ENCODE peak calls at places on chromosomes 3 and 15, in six cellular contexts. G is MM.1S, E is brain microvascular endothelial cell, O is esophagus squamous epithelium, J is uterus, N is RWPE2. C is an unnamed sample.

GRCh38 chr15:40320931-40321371 is 2.5 kb upstream of the INAFM2 start:
- DNase-seq in G (peak; percentile 84), E (peak; percentile 65), O (no peak), J (peak; percentile 70), N (peak; percentile 45), C (no peak)

GRCh38 chr3:122067588-122068240 is 12.6 kb downstream of the CD86 start:
- DNase-seq in G (no peak), E (no peak), O (no peak), J (no peak), N (no peak), C (no peak)

GRCh38 chr15:81485806-81486205 is 111.8 kb upstream of the TMC3 start:
- DNase-seq in G (no peak), E (no peak), O (no peak), J (no peak), N (no peak), C (no peak)

GRCh38 chr15:91468861-91469260 is 368.8 kb downstream of the SV2B start:
- DNase-seq in G (no peak), E (no peak), O (no peak), J (no peak), N (no peak), C (no peak)

GRCh38 chr15:91308855-91309254 is 208.8 kb downstream of the SV2B start:
- DNase-seq in G (no peak), E (no peak), O (no peak), J (no peak), N (no peak), C (no peak)

GRCh38 chr15:69743091-69743490 is 290.5 kb downstream of the RPLP1 start:
- DNase-seq in G (no peak), E (no peak), O (no peak), J (no peak), N (no peak), C (no peak)

GRCh38 chr3:53182759-53183355 is 21.8 kb downstream of the PRKCD start:
- DNase-seq in G (no peak), E (no peak), O (no peak), J (no peak), N (peak; percentile 34), C (no peak)

GRCh38 chr3:112676659-112677234 is 35.8 kb upstream of the CCDC80 start:
- DNase-seq in G (peak; percentile 89), E (peak; percentile 94), O (peak; percentile 25), J (peak; percentile 83), N (peak; percentile 93), C (peak; percentile 96)

GRCh38 chr15:85825719-85826118 is 31.0 kb upstream of the KLHL25 start:
- DNase-seq in G (no peak), E (no peak), O (no peak), J (no peak), N (no peak), C (no peak)

GRCh38 chr3:104273046-104273649 is 1093.6 kb upstream of the ALCAM start:
- DNase-seq in G (peak; percentile 23), E (peak; percentile 37), O (no peak), J (no peak), N (no peak), C (no peak)

GRCh38 chr3:141104151-141104741 is 53.1 kb downstream of the SPSB4 start:
- DNase-seq in G (no peak), E (no peak), O (no peak), J (no peak), N (no peak), C (no peak)

GRCh38 chr3:62601238-62601856 is 228.0 kb upstream of the FEZF2 start:
- DNase-seq in G (no peak), E (peak; percentile 85), O (no peak), J (no peak), N (no peak), C (no peak)

GRCh38 chr3:143726727-143727126 is 121.5 kb downstream of the SLC9A9 start:
- DNase-seq in G (no peak), E (no peak), O (no peak), J (no peak), N (no peak), C (no peak)

GRCh38 chr3:49611291-49611690 is 57.0 kb downstream of the BSN start:
- DNase-seq in G (no peak), E (no peak), O (no peak), J (no peak), N (no peak), C (no peak)

GRCh38 chr3:160225181-160226025 is at the start of gene C3orf80:
- DNase-seq in G (peak; percentile 84), E (no peak), O (no peak), J (no peak), N (peak; percentile 52), C (no peak)

GRCh38 chr3:47436180-47436579 is 39.6 kb downstream of the SCAP start:
- DNase-seq in G (no peak), E (no peak), O (no peak), J (no peak), N (no peak), C (no peak)

GRCh38 chr3:127001486-127002194 is 18.7 kb downstream of the PLXNA1 start:
- DNase-seq in G (no peak), E (no peak), O (no peak), J (no peak), N (no peak), C (no peak)
- TF ChIP-seq CTCF in G (no peak), E (no peak), O (peak; percentile 7), J (no peak), N (no peak), C (no peak)

GRCh38 chr15:38477637-38478036 is 23.7 kb downstream of the FAM98B start:
- DNase-seq in G (no peak), E (no peak), O (no peak), J (no peak), N (no peak), C (no peak)
- H3K4me3 ChIP-seq in G (no peak overlapping the region), E (no peak overlapping the region), O (no peak overlapping the region), J (no peak overlapping the region), N (no peak overlapping the region), C (no peak overlapping the region)

GRCh38 chr15:34733621-34734020 is 21.2 kb downstream of the GJD2 start:
- DNase-seq in G (no peak), E (no peak), O (no peak), J (no peak), N (no peak), C (no peak)

GRCh38 chr15:34734303-34734702 is 20.5 kb downstream of the GJD2 start:
- DNase-seq in G (no peak), E (no peak), O (no peak), J (no peak), N (no peak), C (no peak)

GRCh38 chr15:34737379-34737928 is 17.3 kb downstream of the GJD2 start:
- DNase-seq in G (no peak), E (no peak), O (no peak), J (no peak), N (no peak), C (no peak)

DNA sequence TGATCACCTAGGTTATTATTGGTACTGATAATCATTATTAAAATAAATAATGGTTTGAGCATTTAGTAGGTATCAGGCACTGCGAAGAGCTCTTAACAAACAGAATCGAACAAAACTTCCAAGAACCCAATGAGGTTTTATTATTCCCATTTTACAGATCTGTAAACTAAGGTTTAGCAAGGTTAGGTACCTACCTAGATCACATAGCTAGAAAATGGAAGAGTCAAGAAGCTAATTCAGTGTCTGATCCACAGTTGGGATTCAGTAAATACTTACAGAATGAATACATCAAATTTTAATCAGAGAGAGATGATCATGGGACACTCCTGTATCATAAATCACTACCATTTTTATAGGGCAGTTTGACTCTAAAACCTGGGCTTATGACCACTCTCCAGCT is 15.5 kb downstream of the GJD2 start:
- DNase-seq in G (no peak), E (no peak), O (no peak), J (no peak), N (no peak), C (no peak)
- TF ChIP-seq CTCF in G (no peak), E (no peak), O (no peak), J (no peak), N (no peak), C (no peak)

DNA sequence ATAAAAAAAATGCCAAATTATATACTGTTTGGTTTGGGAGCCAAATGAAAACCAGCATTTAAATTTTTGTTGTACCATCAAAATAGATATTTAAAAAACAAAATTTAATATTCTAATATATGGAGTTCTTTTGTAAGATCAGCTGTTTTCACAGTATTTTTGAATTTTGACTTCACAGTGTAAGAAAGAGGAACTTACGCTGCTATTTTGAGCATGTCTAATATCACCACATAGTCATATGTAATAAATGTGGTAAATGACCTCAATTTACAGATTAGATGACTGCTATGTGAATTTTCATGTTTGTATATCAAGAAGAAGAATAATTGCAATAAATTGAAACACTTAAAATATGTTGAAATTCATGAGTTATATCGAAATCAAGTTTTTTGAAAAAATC is 189.6 kb downstream of the ARRDC4 start:
- DNase-seq in G (no peak), E (no peak), O (no peak), J (no peak), N (no peak), C (no peak)
- H3K4me3 ChIP-seq in G (no peak overlapping the region), E (no peak overlapping the region), O (no peak overlapping the region), J (no peak overlapping the region), N (no peak overlapping the region), C (no peak overlapping the region)

GRCh38 chr3:149809694-149810093 is 3.3 kb upstream of the RNF13 start:
- DNase-seq in G (no peak), E (no peak), O (no peak), J (no peak), N (no peak), C (no peak)

GRCh38 chr3:149808209-149808829 is 4.7 kb upstream of the RNF13 start:
- DNase-seq in G (peak; percentile 64), E (peak; percentile 78), O (no peak), J (peak; percentile 64), N (no peak), C (no peak)

GRCh38 chr3:149812165-149812605 is 830 bp upstream of the RNF13 start:
- DNase-seq in G (no peak), E (no peak), O (no peak), J (no peak), N (no peak), C (no peak)

GRCh38 chr3:149812606-149813366 is at the start of gene RNF13:
- DNase-seq in G (peak; percentile 92), E (peak; percentile 96), O (peak; percentile 84), J (peak; percentile 98), N (peak; percentile 91), C (peak; percentile 81)

GRCh38 chr3:149810846-149811245 is 2.2 kb upstream of the RNF13 start:
- DNase-seq in G (no peak), E (no peak), O (no peak), J (no peak), N (no peak), C (no peak)
- TF ChIP-seq CTCF in G (no peak), E (no peak), O (no peak), J (no peak), N (no peak), C (no peak)

DNA sequence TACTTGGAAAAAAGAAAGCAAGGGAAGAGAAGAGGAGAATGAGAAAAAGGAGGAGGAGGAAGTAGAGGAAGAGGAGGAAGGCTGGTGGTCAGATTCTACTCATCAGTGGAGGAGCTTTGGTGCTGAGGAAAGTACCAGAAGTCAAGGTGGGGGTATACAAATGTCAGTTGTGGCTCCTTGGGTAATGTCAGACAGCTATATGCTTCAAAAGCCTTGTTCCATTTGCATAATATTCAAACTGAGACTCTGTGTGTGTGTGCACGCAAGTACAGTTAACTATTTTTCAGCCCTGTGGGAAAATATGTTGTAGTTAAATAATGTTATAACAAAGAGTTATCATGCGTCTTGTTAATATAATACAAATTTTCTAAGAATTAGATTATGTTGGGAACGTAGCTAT is 609.7 kb downstream of the PDCD6IP start:
- DNase-seq in G (no peak), E (no peak), O (no peak), J (no peak), N (no peak), C (no peak)
- H3K4me3 ChIP-seq in G (no peak overlapping the region), E (no peak overlapping the region), O (no peak overlapping the region), J (no peak overlapping the region), N (no peak overlapping the region), C (no peak overlapping the region)

GRCh38 chr3:172303941-172304558 is 144.2 kb downstream of the GHSR start:
- DNase-seq in G (no peak), E (no peak), O (no peak), J (no peak), N (no peak), C (no peak)
- TF ChIP-seq CTCF in G (no peak), E (peak; percentile 64), O (no peak), J (peak; percentile 12), N (peak; percentile 21), C (no peak)

C was measured in GM12864.